ENCODE peak calls at places on chromosomes 1 and 21, in ten cellular contexts. F is ELR; U is activated naive CD8-positive, alpha-beta T cell treated with anti-CD3 and anti-CD28 coated beads for 36 hours; W is Jurkat, Clone E6-1; O is activated T-cell treated with anti-CD3 and anti-CD28 coated beads for 1 hour; X is anterior cingulate cortex; L is progenitor cell of endocrine pancreas; Z is stimulated activated CD8-positive, alpha-beta memory T cell treated with anti-CD3 and anti-CD28 coated beads, Interleukin-2, amount 100 ng/mL, for 48 hours; G is NCI-H460; M is HS-5. S is an unnamed sample.

GRCh38 chr1:27153549-27153886 is 1.4 kb downstream of the SLC9A1 start:
- DNase-seq in F (peak), U (no peak), W (no peak), O (no peak), X (no peak), L (no peak), Z (no peak), G (no peak), M (no peak), S (no peak)

GRCh38 chr1:238186887-238187574 is 296.3 kb upstream of the ZP4 start:
- DNase-seq in F (no peak), U (no peak), W (no peak), O (no peak), X (no peak), L (no peak), Z (no peak), G (no peak), M (no peak), S (no peak)

GRCh38 chr1:117171900-117172501 is 38.7 kb downstream of the VTCN1 start:
- DNase-seq in F (no peak), U (no peak), W (no peak), O (no peak), X (no peak), L (no peak), Z (no peak), G (no peak), M (no peak), S (no peak)

GRCh38 chr1:62833529-62833928 is 49.6 kb downstream of the ATG4C start:
- DNase-seq in F (no peak), U (no peak), W (no peak), O (no peak), X (no peak), L (no peak), Z (no peak), G (no peak), M (no peak), S (no peak)

GRCh38 chr1:70719164-70719563 is 308.1 kb downstream of the CTH start:
- DNase-seq in F (no peak), U (no peak), W (no peak), O (no peak), X (no peak), L (no peak), Z (no peak), G (no peak), M (no peak), S (no peak)

GRCh38 chr1:74193908-74194307 is 4.1 kb downstream of the LRRIQ3 start:
- DNase-seq in F (peak), U (no peak), W (no peak), O (no peak), X (no peak), L (no peak), Z (no peak), G (no peak), M (no peak), S (no peak)

GRCh38 chr1:178060789-178061556 is 32.9 kb upstream of the RASAL2 start:
- DNase-seq in F (peak), U (no peak), W (no peak), O (no peak), X (no peak), L (no peak), Z (no peak), G (no peak), M (no peak), S (no peak)

GRCh38 chr1:226100436-226101347 is 38.2 kb downstream of the H3-3A start:
- DNase-seq in F (peak), U (peak), W (no peak), O (peak), X (no peak), L (no peak), Z (no peak), G (peak), M (no peak), S (no peak)

GRCh38 chr1:116179886-116180474 is 68.8 kb downstream of the MAB21L3 start:
- DNase-seq in F (no peak), U (no peak), W (no peak), O (no peak), X (no peak), L (no peak), Z (no peak), G (no peak), M (no peak), S (no peak)

GRCh38 chr1:2946999-2947650 is 74.1 kb upstream of the ACTRT2 start:
- DNase-seq in F (peak), U (no peak), W (no peak), O (no peak), X (no peak), L (no peak), Z (no peak), G (no peak), M (no peak), S (no peak)

GRCh38 chr21:33162436-33162921 is 67.3 kb upstream of the IFNAR2 start:
- DNase-seq in F (no peak), U (no peak), W (no peak), O (no peak), X (no peak), L (no peak), Z (no peak), G (no peak), M (no peak), S (no peak)

GRCh38 chr1:117020526-117021156 is 19.1 kb downstream of the CD101 start:
- DNase-seq in F (no peak), U (no peak), W (no peak), O (no peak), X (no peak), L (no peak), Z (no peak), G (no peak), M (no peak), S (no peak)

GRCh38 chr1:245094092-245094491 is 60.7 kb upstream of the KIF26B start:
- DNase-seq in F (no peak), U (no peak), W (no peak), O (no peak), X (no peak), L (no peak), Z (no peak), G (no peak), M (no peak), S (no peak)

GRCh38 chr1:2204384-2205190 is 10.0 kb upstream of the FAAP20 start:
- DNase-seq in F (peak), U (no peak), W (peak), O (no peak), X (no peak), L (peak), Z (no peak), G (peak), M (no peak), S (peak)

GRCh38 chr1:10663668-10664035 is 132.8 kb downstream of the CASZ1 start:
- DNase-seq in F (no peak), U (no peak), W (no peak), O (no peak), X (peak), L (no peak), Z (no peak), G (no peak), M (no peak), S (no peak)

GRCh38 chr1:163844393-163844948 is 522.7 kb downstream of the NUF2 start:
- DNase-seq in F (peak), U (no peak), W (no peak), O (no peak), X (no peak), L (no peak), Z (no peak), G (no peak), M (peak), S (no peak)

GRCh38 chr1:241411056-241411775 is 54.2 kb upstream of the RGS7 start:
- DNase-seq in F (no peak), U (no peak), W (no peak), O (no peak), X (no peak), L (no peak), Z (no peak), G (no peak), M (peak), S (no peak)

GRCh38 chr1:172408958-172409357 is 11.5 kb upstream of the C1orf105 start:
- DNase-seq in F (peak), U (no peak), W (no peak), O (no peak), X (no peak), L (no peak), Z (no peak), G (no peak), M (no peak), S (no peak)

GRCh38 chr1:5686195-5686594 is 306.0 kb downstream of the NPHP4 start:
- DNase-seq in F (no peak), U (no peak), W (no peak), O (no peak), X (no peak), L (no peak), Z (no peak), G (no peak), M (no peak), S (no peak)

GRCh38 chr1:22978299-22978698 is 5.6 kb upstream of the LACTBL1 start:
- DNase-seq in F (peak), U (no peak), W (no peak), O (no peak), X (no peak), L (no peak), Z (no peak), G (no peak), M (peak), S (no peak)

GRCh38 chr1:1040004-1040991 is 20.4 kb downstream of the AGRN start:
- DNase-seq in F (peak), U (peak), W (peak), O (peak), X (peak), L (peak), Z (peak), G (peak), M (no peak), S (no peak)